ENCODE peak calls at places on chromosome 15, in five cellular contexts. U, W, P, X and N are unnamed samples.

GRCh38 chr15:63833246-63833696 is 477 bp downstream of the HERC1 start:
- DNase-seq in U (no peak), W (peak; percentile 71), P (peak; percentile 10), X (peak; percentile 50), N (peak; percentile 34)

GRCh38 chr15:58399737-58400136 is 32.1 kb upstream of the LIPC start:
- DNase-seq in U (no peak), W (no peak), P (no peak), X (no peak), N (no peak)

GRCh38 chr15:71444866-71445590 is 329.8 kb downstream of the THSD4 start:
- DNase-seq in U (no peak), W (no peak), P (no peak), X (no peak), N (no peak)

GRCh38 chr15:61681676-61682075 is 378.6 kb downstream of the VPS13C start:
- DNase-seq in U (no peak), W (no peak), P (no peak), X (no peak), N (no peak)

GRCh38 chr15:74010929-74011540 is 16.5 kb downstream of the PML start:
- DNase-seq in U (no peak), W (no peak), P (no peak), X (no peak), N (no peak)

GRCh38 chr15:42349178-42349577 is 10.1 kb upstream of the CAPN3 start:
- DNase-seq in U (no peak), W (no peak), P (no peak), X (no peak), N (no peak)

GRCh38 chr15:92650256-92650655 is 5.3 kb downstream of the FAM174B start:
- DNase-seq in U (no peak), W (no peak), P (no peak), X (no peak), N (no peak)

GRCh38 chr15:62901087-62901486 is 141.5 kb upstream of the TPM1 start:
- DNase-seq in U (no peak), W (no peak), P (no peak), X (no peak), N (no peak)

GRCh38 chr15:99435138-99435695 is 130.6 kb upstream of the MEF2A start:
- DNase-seq in U (peak; percentile 21), W (no peak), P (no peak), X (no peak), N (no peak)

GRCh38 chr15:63453181-63453905 is 51.0 kb upstream of the USP3 start:
- DNase-seq in U (no peak), W (no peak), P (no peak), X (no peak), N (no peak)

GRCh38 chr15:37031198-37031597 is 69.2 kb downstream of the MEIS2 start:
- DNase-seq in U (no peak), W (no peak), P (no peak), X (no peak), N (no peak)

GRCh38 chr15:91849749-91850161 is 3.8 kb upstream of the SLCO3A1 start:
- DNase-seq in U (no peak), W (no peak), P (no peak), X (no peak), N (no peak)

GRCh38 chr15:70475921-70476320 is 287.4 kb downstream of the UACA start:
- DNase-seq in U (no peak), W (no peak), P (no peak), X (no peak), N (no peak)

GRCh38 chr15:95043933-95044313 is 812.6 kb downstream of the MCTP2 start:
- DNase-seq in U (no peak), W (no peak), P (no peak), X (no peak), N (no peak)

GRCh38 chr15:89303986-89304385 is 30.6 kb downstream of the POLG start:
- DNase-seq in U (no peak), W (no peak), P (no peak), X (no peak), N (no peak)

GRCh38 chr15:39312984-39313383 is 267.9 kb upstream of the THBS1 start:
- DNase-seq in U (no peak), W (no peak), P (no peak), X (peak; percentile 19), N (no peak)

GRCh38 chr15:40306908-40307307 is 827 bp downstream of the PLCB2 start:
- DNase-seq in U (no peak), W (no peak), P (no peak), X (no peak), N (no peak)

GRCh38 chr15:74955796-74956647 is 550 bp downstream of the RPP25 start:
- DNase-seq in U (no peak), W (peak; percentile 77), P (peak; percentile 26), X (peak; percentile 71), N (peak; percentile 73)

GRCh38 chr15:48936666-48937065 is 27.1 kb downstream of the SHC4 start:
- DNase-seq in U (no peak), W (no peak), P (no peak), X (no peak), N (no peak)

GRCh38 chr15:50675524-50676144 is 11.0 kb downstream of the TRPM7 start:
- DNase-seq in U (no peak), W (no peak), P (no peak), X (no peak), N (no peak)

GRCh38 chr15:97791824-97792792 is 168.4 kb upstream of the ARRDC4 start:
- DNase-seq in U (no peak), W (peak; percentile 69), P (no peak), X (peak; percentile 28), N (no peak)

DNA sequence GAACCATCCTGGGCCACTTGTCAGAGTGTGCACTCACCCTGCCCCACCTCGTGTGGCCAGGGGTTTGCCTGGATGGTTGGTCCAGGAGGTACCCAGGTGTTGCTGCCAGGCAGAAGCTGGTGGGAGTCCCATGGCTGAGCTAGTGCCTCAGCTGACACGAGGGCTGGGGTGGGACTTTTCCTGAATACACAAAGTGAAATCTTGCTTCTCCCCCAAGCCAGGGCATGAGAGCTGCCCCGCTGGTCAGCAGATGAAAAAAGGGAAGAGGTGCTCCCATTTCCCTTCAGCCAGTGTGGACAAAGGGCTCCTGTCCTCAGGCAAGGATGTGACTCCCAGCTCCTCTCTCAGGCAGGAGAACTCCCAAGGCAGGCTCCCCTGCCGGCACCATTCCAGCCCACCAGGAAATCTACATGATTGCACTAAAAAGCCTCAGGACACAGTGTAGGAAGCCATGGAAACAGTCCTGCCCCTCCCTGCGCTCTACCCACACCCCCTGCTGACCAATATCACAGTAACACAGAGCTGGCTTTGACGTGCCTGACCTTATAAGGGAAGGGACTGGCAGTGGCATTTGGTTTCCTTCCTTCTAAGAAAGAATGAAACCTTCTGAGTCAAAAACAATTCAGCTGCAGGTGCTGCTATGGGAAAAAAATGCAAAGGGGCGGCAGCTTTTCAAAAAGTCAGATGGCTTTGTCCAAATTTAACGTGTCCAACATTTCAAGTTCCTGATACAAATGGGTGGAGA is 33.9 kb downstream of the MYO5C start:
- DNase-seq in U (no peak), W (peak; percentile 49), P (peak; percentile 8), X (peak; percentile 78), N (peak; percentile 70)
- TF ChIP-seq CTCF in U (no peak), W (peak; percentile 12), P (no peak), X (no peak), N (no peak)

GRCh38 chr15:80367094-80367493 is 37.1 kb upstream of the ARNT2 start:
- DNase-seq in U (no peak), W (peak; percentile 16), P (no peak), X (peak; percentile 58), N (no peak)
- TF ChIP-seq CTCF in U (no peak), W (no peak), P (no peak), X (peak; percentile 41), N (no peak)

DNA sequence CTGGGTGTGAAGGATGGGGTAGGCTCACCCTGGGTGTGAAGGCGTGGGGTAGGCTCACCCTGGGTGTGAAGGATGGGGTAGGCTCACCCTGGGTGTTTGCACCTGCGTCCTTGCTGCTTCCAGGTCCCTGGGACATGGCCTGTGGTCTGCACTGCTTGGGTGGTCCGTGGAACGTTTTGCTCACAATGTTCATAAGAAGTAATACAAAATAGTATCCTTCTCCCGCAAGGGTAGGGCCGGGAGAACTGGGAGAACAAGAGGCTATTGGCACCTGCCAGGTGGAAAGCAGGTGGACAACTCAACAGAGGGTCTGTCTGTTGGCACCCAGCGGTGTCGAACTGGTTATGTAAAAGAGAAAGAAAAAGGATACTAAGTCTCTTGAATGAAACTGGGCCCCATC is 17.0 kb upstream of the PCSK6 start:
- DNase-seq in U (no peak), W (no peak), P (no peak), X (no peak), N (no peak)
- TF ChIP-seq CTCF in U (no peak), W (no peak), P (no peak), X (no peak), N (no peak)

DNA sequence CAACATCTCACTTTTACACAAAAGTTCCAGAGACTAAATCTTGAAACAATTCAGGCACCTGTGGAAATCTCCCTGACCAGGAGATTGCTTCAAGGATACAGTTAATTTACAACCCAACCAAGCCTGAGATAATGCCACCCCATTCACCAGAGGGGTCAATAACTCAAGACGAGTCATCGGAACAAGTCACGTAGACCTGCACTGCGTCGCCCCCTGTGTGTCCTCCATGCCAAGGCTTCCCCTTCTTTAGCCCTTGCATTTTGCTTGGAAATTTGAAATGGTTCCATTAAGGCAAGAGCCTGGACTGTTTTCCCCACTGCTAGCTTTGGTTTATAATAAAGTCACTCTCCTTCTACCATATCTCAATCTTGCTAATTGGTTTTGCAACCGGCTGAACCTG is 129.0 kb upstream of the NEO1 start:
- DNase-seq in U (no peak), W (no peak), P (no peak), X (peak; percentile 50), N (no peak)
- TF ChIP-seq CTCF in U (no peak), W (no peak), P (no peak), X (no peak), N (no peak)

DNA sequence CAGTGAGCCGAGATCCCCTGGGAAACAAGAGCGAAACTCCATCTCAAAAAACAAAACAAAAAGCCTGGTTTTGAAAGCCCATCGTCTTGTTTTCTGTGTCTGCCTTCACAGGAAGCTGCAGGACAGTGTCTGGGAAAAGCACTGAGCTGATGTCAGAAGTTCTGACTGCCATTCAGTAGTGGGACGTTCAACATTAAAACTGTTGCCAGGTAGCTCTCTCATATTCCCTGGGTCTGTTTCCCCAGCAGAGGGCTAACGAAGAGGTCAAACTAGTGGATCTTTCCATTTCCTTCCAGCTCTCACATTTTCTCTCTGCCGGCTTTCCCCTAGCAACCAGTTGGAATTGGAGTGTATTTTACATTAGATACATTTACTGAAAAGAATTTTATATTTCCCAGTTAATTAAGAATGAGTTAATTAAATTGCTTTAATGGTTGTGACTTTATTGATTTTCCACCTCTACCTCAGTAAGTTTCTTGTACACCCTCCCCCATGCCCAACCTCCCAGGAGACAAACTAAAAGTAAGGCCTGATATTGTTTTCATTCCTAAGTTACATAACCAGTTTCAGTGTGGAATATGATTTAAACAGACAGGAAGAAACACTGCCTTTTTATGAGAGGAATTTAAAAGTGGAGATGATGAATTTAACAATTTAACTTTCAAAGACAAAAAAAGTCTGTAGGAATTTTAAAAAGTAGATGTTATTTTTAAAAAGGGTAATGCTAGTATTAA is 29.9 kb downstream of the RCN2 start:
- DNase-seq in U (no peak), W (no peak), P (no peak), X (no peak), N (no peak)
- TF ChIP-seq CTCF in U (no peak), W (no peak), P (no peak), X (no peak), N (no peak)